ENCODE peak calls at places on chromosomes 1 and 21, in six cellular contexts. H is H9, X is mesenchymal stem cell, U is H1, I is IMR-90, N is trophoblast cell. J is an unnamed sample.

GRCh38 chr1:39497570-39497969 is 6.1 kb downstream of the BMP8A start:
- DNase-seq in X (no peak), I (no peak), H (no peak), U (no peak), N (no peak), J (no peak)

GRCh38 chr1:163046071-163046470 is 23.1 kb upstream of the RGS4 start:
- DNase-seq in U (no peak), X (peak; percentile 48), H (no peak), N (no peak), I (peak; percentile 74), J (no peak)

GRCh38 chr1:201696217-201696761 is 132.7 kb upstream of the IPO9 start:
- DNase-seq in U (no peak), N (peak; percentile 38), I (peak; percentile 93), H (no peak), X (peak; percentile 79), J (no peak)

GRCh38 chr1:7642781-7643180 is 128.3 kb upstream of the VAMP3 start:
- DNase-seq in H (no peak), N (no peak), U (no peak), I (peak; percentile 14), X (no peak), J (no peak)

GRCh38 chr1:200179126-200179780 is 151.7 kb downstream of the NR5A2 start:
- DNase-seq in N (no peak), U (no peak), I (peak; percentile 70), X (peak; percentile 15), H (no peak), J (no peak)

GRCh38 chr1:244214009-244214967 is 163.2 kb downstream of the ZBTB18 start:
- DNase-seq in U (peak; percentile 36), I (peak; percentile 98), H (peak; percentile 79), X (peak; percentile 91), N (peak; percentile 27), J (no peak)

GRCh38 chr1:193308438-193308837 is 122.0 kb upstream of the B3GALT2 start:
- DNase-seq in I (peak; percentile 59), H (no peak), U (no peak), N (no peak), X (peak; percentile 34), J (no peak)

GRCh38 chr1:181079382-181079781 is 9.1 kb upstream of the IER5 start:
- DNase-seq in U (no peak), X (no peak), I (peak; percentile 74), H (no peak), N (no peak), J (no peak)

GRCh38 chr1:151128800-151129199 is 17.6 kb downstream of the SEMA6C start:
- DNase-seq in X (no peak), I (no peak), N (no peak), H (no peak), U (no peak), J (no peak)

GRCh38 chr1:206705744-206706297 is 21.1 kb downstream of the MAPKAPK2 start:
- DNase-seq in I (no peak), X (no peak), U (no peak), N (no peak), H (no peak), J (no peak)

GRCh38 chr1:21539933-21540332 is 30.7 kb downstream of the ALPL start:
- DNase-seq in I (no peak), H (peak; percentile 82), U (no peak), X (peak; percentile 26), N (no peak), J (no peak)

GRCh38 chr1:213681788-213682340 is 305.9 kb upstream of the PROX1 start:
- DNase-seq in N (no peak), I (no peak), H (no peak), X (no peak), U (no peak), J (no peak)

GRCh38 chr1:53590581-53591515 is 131.6 kb downstream of the DMRTB1 start:
- DNase-seq in N (no peak), X (no peak), U (no peak), H (no peak), I (no peak), J (no peak)

GRCh38 chr21:41361786-41362604 is at the start of gene MX2:
- DNase-seq in I (peak; percentile 81), U (no peak), X (peak; percentile 53), N (peak; percentile 90), H (no peak), J (no peak)

GRCh38 chr1:60866251-60866650 is 216.1 kb upstream of the NFIA start:
- DNase-seq in H (no peak), X (no peak), U (no peak), N (no peak), I (no peak), J (no peak)

GRCh38 chr1:22207605-22208264 is 64.8 kb upstream of the WNT4 start:
- DNase-seq in I (no peak), N (no peak), X (no peak), H (no peak), U (no peak), J (no peak)

GRCh38 chr1:158153179-158153578 is 27.5 kb upstream of the CD1D start:
- DNase-seq in X (no peak), U (no peak), N (no peak), I (peak; percentile 13), H (no peak), J (no peak)

GRCh38 chr21:45460611-45461368 is 55.8 kb downstream of the COL18A1 start:
- DNase-seq in H (no peak), U (no peak), X (peak; percentile 91), N (no peak), I (peak; percentile 91), J (no peak)

GRCh38 chr1:66769512-66770229 is 17.4 kb downstream of the DYNLT5 start:
- DNase-seq in I (no peak), U (no peak), H (no peak), N (no peak), X (no peak), J (no peak)

GRCh38 chr1:246506785-246507639 is at the start of gene SMYD3:
- DNase-seq in I (peak; percentile 66), X (peak; percentile 77), U (peak; percentile 69), H (peak; percentile 92), N (peak; percentile 79), J (peak; percentile 86)

GRCh38 chr1:225772848-225773247 is 4.8 kb upstream of the SRP9 start:
- DNase-seq in U (no peak), I (no peak), X (no peak), N (no peak), H (no peak), J (no peak)

GRCh38 chr21:20971296-20971921 is 26.8 kb upstream of the NCAM2 start:
- DNase-seq in U (peak; percentile 15), I (peak; percentile 60), H (peak; percentile 35), X (peak; percentile 46), N (peak; percentile 22), J (peak; percentile 23)

GRCh38 chr1:50126962-50127715 is 18.4 kb downstream of the ELAVL4 start:
- DNase-seq in I (no peak), U (no peak), H (no peak), X (no peak), N (peak; percentile 53), J (no peak)

GRCh38 chr1:50129201-50129600 is 20.5 kb downstream of the ELAVL4 start:
- DNase-seq in I (no peak), H (no peak), X (no peak), U (no peak), N (no peak), J (no peak)

GRCh38 chr1:50132495-50132894 is 23.8 kb downstream of the ELAVL4 start:
- DNase-seq in N (no peak), X (no peak), H (no peak), I (no peak), U (no peak), J (no peak)
- H4K91ac ChIP-seq in N (no peak overlapping the region), X (no peak overlapping the region), H (no peak overlapping the region), I (no peak overlapping the region), U (no peak overlapping the region), J (no peak overlapping the region)

GRCh38 chr21:44335266-44336059 is 3.7 kb downstream of the CFAP410 start:
- DNase-seq in N (no peak), U (no peak), H (no peak), I (no peak), X (no peak), J (no peak)

GRCh38 chr21:44334637-44335030 is 4.6 kb downstream of the CFAP410 start:
- DNase-seq in X (no peak), I (no peak), N (no peak), U (no peak), H (no peak), J (no peak)

GRCh38 chr21:44337428-44337827 is 1.8 kb downstream of the CFAP410 start:
- DNase-seq in X (no peak), H (no peak), N (no peak), I (no peak), U (no peak), J (no peak)

GRCh38 chr21:44337941-44338895 is 972 bp downstream of the CFAP410 start:
- DNase-seq in N (peak; percentile 35), H (peak; percentile 90), I (peak; percentile 47), U (no peak), X (peak; percentile 78), J (peak; percentile 53)

GRCh38 chr21:44338971-44339910 is at the start of gene CFAP410:
- DNase-seq in I (peak; percentile 94), H (peak; percentile 96), X (peak; percentile 95), N (peak; percentile 96), U (peak; percentile 84), J (peak; percentile 95)
- H3K4ac ChIP-seq in I (peak within 1 kb of the TSS; percentile 90), H (no peak within 1 kb of the TSS), X (peak within 1 kb of the TSS; percentile 99), N (peak within 1 kb of the TSS; percentile 18), U (peak within 1 kb of the TSS; percentile 84), J (peak within 1 kb of the TSS; percentile 17)

DNA sequence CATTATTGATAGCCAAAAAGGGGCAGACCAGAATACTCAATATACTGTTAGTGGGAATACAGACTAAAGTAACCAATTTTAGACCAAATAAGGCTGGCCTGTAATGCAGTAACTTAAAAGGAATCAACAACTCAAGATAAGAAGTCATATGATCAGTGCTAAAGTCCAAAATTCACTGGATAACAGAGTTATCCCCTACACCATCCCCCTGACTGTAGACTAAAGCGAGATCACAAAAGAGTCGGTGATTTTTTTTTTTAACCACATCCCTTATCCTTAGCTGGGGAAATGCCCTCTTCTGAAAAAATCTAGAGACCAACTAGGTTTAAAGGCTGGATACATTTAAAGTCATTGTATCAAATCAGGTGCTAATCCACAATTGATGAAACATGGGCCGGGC is 7.7 kb downstream of the UBR4 start:
- DNase-seq in X (no peak), H (no peak), N (no peak), I (no peak), U (no peak), J (no peak)
- H4K91ac ChIP-seq in X (no peak overlapping the region), H (no peak overlapping the region), N (no peak overlapping the region), I (no peak overlapping the region), U (no peak overlapping the region), J (no peak overlapping the region)

DNA sequence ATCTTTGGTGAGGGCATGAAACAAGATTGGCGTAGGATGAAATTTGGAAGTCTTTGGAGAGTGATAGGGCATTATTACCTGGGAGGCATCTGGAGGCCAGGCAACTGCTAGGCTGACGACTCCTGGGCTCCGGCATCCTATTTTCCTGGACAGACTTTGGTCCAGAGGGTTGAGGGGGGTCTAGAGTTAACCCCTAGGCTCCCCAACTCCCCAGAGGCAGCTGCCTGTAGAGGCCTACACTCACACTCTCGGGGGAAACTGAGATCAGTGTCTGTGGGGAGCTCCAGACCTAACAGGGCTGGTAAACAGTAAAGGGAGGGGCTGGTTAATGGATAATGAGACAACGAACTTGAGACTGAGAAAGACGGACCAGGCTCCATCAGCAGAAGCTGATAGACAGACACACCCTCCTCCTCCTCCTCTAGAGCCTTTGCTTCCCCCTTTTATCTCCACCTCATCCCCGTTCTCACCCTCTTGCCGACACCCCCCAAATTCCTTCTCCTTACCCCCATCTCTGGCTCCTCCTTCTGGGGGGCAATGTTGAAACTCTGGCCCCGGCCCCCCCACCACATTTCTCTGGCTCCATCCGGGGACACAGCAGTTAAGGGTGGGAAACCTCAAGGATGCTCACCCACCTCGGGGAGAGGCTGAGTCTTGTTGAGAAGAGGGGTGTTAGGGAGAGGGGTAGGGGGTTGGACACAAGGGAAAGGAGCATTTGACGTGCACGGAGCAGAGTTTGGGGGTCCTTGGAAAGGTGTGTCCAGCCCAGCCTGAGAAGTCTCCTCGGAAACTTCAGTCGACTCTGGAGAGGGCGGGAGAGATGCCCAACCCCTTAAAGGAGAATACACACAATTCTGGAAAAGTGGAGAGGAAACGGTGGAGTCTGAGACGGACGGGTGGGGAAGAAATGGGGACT is at the start of gene MTMR11:
- DNase-seq in N (no peak), X (peak; percentile 47), H (no peak), U (no peak), I (peak; percentile 34), J (no peak)
- H3K4ac ChIP-seq in N (peak within 1 kb of the TSS; percentile 31), X (peak within 1 kb of the TSS; percentile 43), H (no peak within 1 kb of the TSS), U (no peak within 1 kb of the TSS), I (peak within 1 kb of the TSS; percentile 93), J (no peak within 1 kb of the TSS)

J was measured in neuronal stem cell.